ENCODE peak calls at places on chromosomes 16 and 17, in six cellular contexts. E is GM12878, F is A549, B is H1, D is IMR-90, R is HepG2. T is an unnamed sample.

GRCh38 chr16:47734987-47735594 is 274.0 kb downstream of the PHKB start:
- DNase-seq in D (no peak), R (no peak), E (no peak), F (no peak), B (no peak), T (no peak)

GRCh38 chr17:7029096-7029495 is 6.2 kb downstream of the BCL6B start:
- DNase-seq in B (no peak), E (no peak), R (no peak), D (no peak), F (no peak), T (no peak)

GRCh38 chr17:68462381-68463210 is 5.3 kb upstream of the WIPI1 start:
- DNase-seq in B (peak), R (peak), D (peak), F (peak), E (peak), T (peak)

GRCh38 chr17:81391964-81392908 is 3.0 kb upstream of the BAHCC1 start:
- DNase-seq in F (no peak), D (peak), R (no peak), E (no peak), B (peak), T (no peak)

GRCh38 chr16:9534759-9535158 is 443.3 kb downstream of the HAPSTR1 start:
- DNase-seq in D (no peak), B (no peak), F (no peak), E (no peak), R (no peak), T (no peak)

GRCh38 chr17:58325976-58326468 is 2.6 kb downstream of the TSPOAP1 start:
- DNase-seq in B (no peak), R (no peak), D (no peak), E (no peak), F (peak), T (no peak)

GRCh38 chr17:70661342-70662222 is 492.2 kb downstream of the KCNJ2 start:
- DNase-seq in E (no peak), R (no peak), F (peak), B (no peak), D (peak), T (no peak)

GRCh38 chr16:29820271-29820701 is at the start of gene MVP:
- DNase-seq in R (no peak), D (peak), B (peak), E (no peak), F (peak), T (no peak)

GRCh38 chr16:48317614-48318013 is 67.6 kb downstream of the SIAH1 start:
- DNase-seq in E (no peak), B (no peak), D (peak), F (peak), R (no peak), T (peak)

GRCh38 chr17:76078859-76079576 is at the start of gene ZACN:
- DNase-seq in B (no peak), F (no peak), E (no peak), D (no peak), R (no peak), T (no peak)

GRCh38 chr16:5042574-5043171 is 8.9 kb upstream of the NAGPA start:
- DNase-seq in R (peak), D (peak), B (no peak), F (no peak), E (no peak), T (peak)

GRCh38 chr17:44359458-44360143 is 4.1 kb downstream of the FAM171A2 start:
- DNase-seq in F (no peak), R (no peak), E (no peak), D (no peak), B (no peak), T (no peak)

GRCh38 chr16:27786221-27786848 is 236.4 kb downstream of the KATNIP start:
- DNase-seq in F (no peak), R (peak), E (no peak), B (no peak), D (no peak), T (no peak)

GRCh38 chr17:43224146-43224705 is 4.2 kb downstream of the CCDC200 start:
- DNase-seq in F (no peak), R (no peak), D (no peak), E (no peak), B (peak), T (no peak)

GRCh38 chr17:1137465-1137894 is 42.3 kb downstream of the ABR start:
- DNase-seq in R (peak), B (no peak), E (no peak), D (no peak), F (peak), T (peak)

GRCh38 chr16:73093146-73094144 is 45.5 kb upstream of the ZFHX3 start:
- DNase-seq in B (no peak), R (no peak), E (no peak), F (no peak), D (peak), T (no peak)

GRCh38 chr17:81939881-81940385 is 2.8 kb upstream of the PYCR1 start:
- DNase-seq in R (no peak), D (no peak), B (no peak), E (no peak), F (no peak), T (no peak)

GRCh38 chr16:879461-879861 is 78.9 kb upstream of the GNG13 start:
- DNase-seq in B (no peak), E (no peak), F (no peak), D (no peak), R (no peak), T (no peak)

GRCh38 chr16:27455700-27456099 is 53.7 kb downstream of the IL21R start:
- DNase-seq in F (no peak), E (no peak), D (no peak), R (no peak), B (no peak), T (no peak)

GRCh38 chr17:81486174-81486810 is 26.3 kb downstream of the ACTG1 start:
- DNase-seq in E (no peak), D (no peak), F (no peak), B (no peak), R (no peak), T (no peak)

GRCh38 chr17:17609121-17609520 is 17.6 kb upstream of the PEMT start:
- DNase-seq in B (no peak), D (no peak), E (no peak), R (no peak), F (peak), T (no peak)

GRCh38 chr17:27466376-27466747 is 10.1 kb downstream of the KSR1 start:
- DNase-seq in F (no peak), D (no peak), R (no peak), B (no peak), E (no peak), T (no peak)

GRCh38 chr16:68640972-68641371 is 4.1 kb upstream of the CDH3 start:
- DNase-seq in F (peak), D (no peak), R (no peak), E (no peak), B (no peak), T (no peak)

GRCh38 chr17:42674755-42675347 is 1.9 kb downstream of the PLEKHH3 start:
- DNase-seq in B (peak), F (no peak), R (no peak), D (no peak), E (no peak), T (no peak)

GRCh38 chr16:1189455-1189854 is 35.6 kb downstream of the TPSG1 start:
- DNase-seq in D (no peak), E (no peak), B (no peak), F (no peak), R (no peak), T (no peak)

GRCh38 chr17:38322156-38322779 is 21.5 kb downstream of the GPR179 start:
- DNase-seq in F (peak), E (no peak), R (peak), D (peak), B (peak), T (peak)

GRCh38 chr17:6476834-6477210 is 32.6 kb downstream of the PIMREG start:
- DNase-seq in R (no peak), D (no peak), B (no peak), E (no peak), F (no peak), T (no peak)

GRCh38 chr17:35161281-35161761 is 13.7 kb downstream of the UNC45B start:
- DNase-seq in B (no peak), R (no peak), F (no peak), D (no peak), E (no peak), T (no peak)

GRCh38 chr17:65398036-65398787 is 163.2 kb downstream of the AXIN2 start:
- DNase-seq in B (no peak), D (no peak), E (no peak), R (no peak), F (no peak), T (no peak)

GRCh38 chr17:17044846-17045561 is 2.7 kb downstream of the MPRIP start:
- DNase-seq in R (no peak), D (peak), E (peak), F (peak), B (no peak), T (no peak)

GRCh38 chr16:59907671-59908070 is 1173.6 kb upstream of the GOT2 start:
- DNase-seq in R (no peak), F (no peak), E (no peak), B (no peak), D (no peak), T (no peak)

GRCh38 chr16:1620391-1620790 is 8.2 kb downstream of the CRAMP1 start:
- DNase-seq in B (no peak), F (no peak), E (no peak), D (no peak), R (no peak), T (no peak)

GRCh38 chr17:41100081-41100480 is 1.9 kb downstream of the KRTAP4-16 start:
- DNase-seq in E (no peak), F (no peak), R (no peak), B (no peak), D (no peak), T (no peak)

GRCh38 chr16:54245788-54246453 is 40.7 kb downstream of the IRX3 start:
- DNase-seq in F (no peak), E (no peak), D (no peak), B (no peak), R (no peak), T (no peak)

GRCh38 chr17:72122668-72123495 is 2.1 kb downstream of the SOX9 start:
- DNase-seq in F (no peak), D (peak), R (peak), B (peak), E (no peak), T (no peak)

GRCh38 chr17:4550534-4551039 is 4.6 kb downstream of the MYBBP1A start:
- DNase-seq in B (no peak), F (no peak), R (no peak), D (no peak), E (no peak), T (no peak)
- TF ChIP-seq RAD21 in B (no peak), F (no peak), R (no peak), D (no peak), E (no peak), T (no peak)

DNA sequence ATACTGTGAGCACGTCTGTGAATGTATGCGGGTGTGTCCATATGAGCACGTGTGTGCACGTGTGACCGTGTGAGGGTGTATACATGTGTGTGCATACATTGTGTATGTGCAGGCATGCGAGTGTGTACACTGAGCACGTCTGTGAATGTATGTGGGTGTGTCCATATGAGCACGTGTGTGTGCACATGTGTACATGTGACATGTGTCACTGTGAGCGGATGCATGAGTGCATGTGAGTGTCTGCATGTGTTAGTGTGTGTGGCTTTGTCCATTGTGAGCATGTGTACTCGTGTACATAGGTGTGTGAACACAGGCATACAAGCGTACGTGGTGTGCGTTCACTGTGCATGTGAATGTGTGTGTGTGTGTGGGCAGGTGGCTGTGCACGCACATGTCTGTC is 17.5 kb upstream of the ACSF3 start:
- DNase-seq in F (no peak), D (no peak), E (no peak), B (no peak), R (no peak), T (no peak)
- TF ChIP-seq CEBPB in F (no peak), D (no peak), E (no peak), B (no peak), R (no peak), T (no peak)

GRCh38 chr16:30901201-30902069 is 5.0 kb downstream of the CTF1 start:
- DNase-seq in E (no peak), F (peak), R (peak), B (no peak), D (no peak), T (no peak)
- TF ChIP-seq RAD21 in E (no peak), F (no peak), R (no peak), B (no peak), D (no peak), T (no peak)

DNA sequence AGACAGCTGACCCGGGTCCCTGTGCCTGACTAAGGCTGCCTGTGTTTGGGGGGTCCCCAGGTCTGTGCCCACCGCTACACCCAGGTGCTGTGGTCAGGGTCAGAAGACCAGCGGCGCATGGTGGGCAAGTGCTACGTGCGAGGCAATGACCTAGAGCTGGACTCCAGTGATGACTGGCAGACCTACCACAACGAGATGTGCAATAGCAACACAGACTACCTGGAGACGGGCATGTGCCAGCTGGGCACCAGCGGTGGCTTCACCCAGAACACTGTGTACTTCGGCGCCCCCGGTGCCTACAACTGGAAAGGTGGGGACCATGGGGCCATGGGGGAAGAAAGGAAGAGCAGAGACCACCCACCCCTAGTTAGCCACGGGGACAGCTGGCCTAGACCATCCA is 12.1 kb downstream of the ITGA3 start:
- DNase-seq in D (no peak), E (no peak), R (no peak), B (no peak), F (no peak), T (no peak)
- TF ChIP-seq CEBPB in D (no peak), E (no peak), R (no peak), B (no peak), F (no peak), T (no peak)

DNA sequence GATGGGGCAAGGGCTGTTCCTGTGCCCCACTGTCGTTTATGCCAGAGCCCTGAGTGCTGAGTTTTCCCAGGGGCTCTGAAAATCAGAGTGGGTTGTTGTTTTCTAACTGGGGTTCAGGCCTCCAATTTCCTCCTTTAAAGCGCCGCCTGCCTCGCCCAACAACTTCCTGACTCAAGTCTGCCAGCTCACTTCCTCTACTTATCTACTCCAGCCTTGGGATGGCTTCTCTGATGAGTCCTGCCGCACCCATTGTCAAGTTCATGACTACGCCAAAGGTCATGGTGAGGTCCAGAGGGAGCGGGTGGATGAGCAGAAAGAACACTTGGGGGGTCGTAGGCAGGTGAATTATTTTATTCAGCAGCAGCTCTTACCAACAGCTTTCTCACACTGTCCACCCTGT is 104.7 kb downstream of the UTP18 start:
- DNase-seq in D (no peak), F (peak), E (no peak), B (no peak), R (no peak), T (no peak)
- TF ChIP-seq RAD21 in D (no peak), F (no peak), E (no peak), B (no peak), R (no peak), T (no peak)

GRCh38 chr17:50634123-50634914 is at the start of gene ABCC3:
- DNase-seq in F (peak), D (no peak), E (no peak), B (peak), R (peak), T (no peak)
- TF ChIP-seq CEBPB in F (peak), D (peak), E (no peak), B (no peak), R (peak), T (no peak)

GRCh38 chr17:83124871-83125514 is 45.6 kb downstream of the METRNL start:
- DNase-seq in E (no peak), D (no peak), B (no peak), F (no peak), R (no peak), T (no peak)

GRCh38 chr17:83122834-83123233 is 43.4 kb downstream of the METRNL start:
- DNase-seq in E (no peak), F (peak), D (no peak), R (no peak), B (no peak), T (no peak)

GRCh38 chr17:83126275-83126930 is 47.0 kb downstream of the METRNL start:
- DNase-seq in R (no peak), E (no peak), F (no peak), B (no peak), D (no peak), T (no peak)

GRCh38 chr17:83127431-83128160 is 48.2 kb downstream of the METRNL start:
- DNase-seq in E (no peak), F (no peak), B (no peak), R (no peak), D (no peak), T (no peak)

GRCh38 chr17:83125515-83126274 is 46.3 kb downstream of the METRNL start:
- DNase-seq in D (no peak), B (no peak), E (no peak), F (no peak), R (no peak), T (no peak)
- TF ChIP-seq RAD21 in D (no peak), B (no peak), E (no peak), F (no peak), R (no peak), T (no peak)

T was measured in HCT116.